ENCODE peak calls at places on chromosomes 6 and 20, in five cellular contexts. P is psoas muscle, M is upper lobe of right lung, J is body of pancreas, Q is brain microvascular endothelial cell. U is an unnamed sample.

GRCh38 chr6:5506575-5506974 is 245.3 kb downstream of the FARS2 start:
- DNase-seq in P (no peak), M (no peak), J (no peak), Q (no peak), U (no peak)

GRCh38 chr6:102986086-102986485 is 1592.6 kb downstream of the GRIK2 start:
- DNase-seq in P (no peak), M (no peak), J (no peak), Q (no peak), U (no peak)

GRCh38 chr6:11631008-11631407 is 93.5 kb downstream of the TMEM170B start:
- DNase-seq in P (no peak), M (no peak), J (no peak), Q (no peak), U (no peak)

GRCh38 chr20:17887331-17888030 is 81.1 kb downstream of the SNX5 start:
- DNase-seq in P (no peak), M (no peak), J (no peak), Q (no peak), U (peak)

GRCh38 chr6:42279966-42280629 is 62.4 kb upstream of the MRPS10 start:
- DNase-seq in P (peak), M (peak), J (no peak), Q (peak), U (peak)

GRCh38 chr6:97697450-97697849 is 414.4 kb upstream of the MMS22L start:
- DNase-seq in P (no peak), M (no peak), J (no peak), Q (peak), U (no peak)

GRCh38 chr20:39605908-39606307 is 643.8 kb downstream of the DHX35 start:
- DNase-seq in P (no peak), M (no peak), J (no peak), Q (no peak), U (no peak)

GRCh38 chr6:63798378-63798777 is 162.8 kb downstream of the PHF3 start:
- DNase-seq in P (no peak), M (no peak), J (no peak), Q (no peak), U (no peak)

GRCh38 chr6:72974276-72974675 is 251.0 kb downstream of the KHDC1L start:
- DNase-seq in P (no peak), M (no peak), J (no peak), Q (no peak), U (no peak)

DNA sequence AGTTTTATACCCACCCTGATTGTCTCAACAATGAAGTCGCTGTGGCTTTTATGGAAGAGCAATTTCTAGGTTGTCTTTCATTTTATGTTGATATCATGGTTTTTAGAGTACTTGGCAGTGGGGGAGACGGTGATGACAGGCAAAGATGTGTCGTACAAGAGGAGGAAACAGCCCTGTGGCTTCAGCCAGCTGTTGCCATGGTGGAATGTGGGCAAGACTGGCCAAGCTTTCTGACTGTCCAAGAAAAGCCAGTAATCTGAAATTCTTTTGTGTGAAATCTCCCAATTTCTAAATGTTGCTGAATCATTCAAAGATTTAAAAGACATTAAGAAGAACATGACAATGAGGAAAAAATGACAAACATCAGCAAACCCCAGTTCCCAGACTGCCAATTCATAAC is 23.1 kb downstream of the PFDN4 start:
- DNase-seq in P (no peak), M (no peak), J (no peak), Q (no peak), U (no peak)
- H3K27ac ChIP-seq in P (no peak), M (no peak), J (no peak), Q (no peak), U (no peak)

GRCh38 chr6:45420909-45421699 is 43.4 kb upstream of the SUPT3H start:
- DNase-seq in P (no peak), M (no peak), J (no peak), Q (no peak), U (no peak)
- H3K27ac ChIP-seq in P (no peak), M (peak), J (no peak), Q (peak), U (peak)

DNA sequence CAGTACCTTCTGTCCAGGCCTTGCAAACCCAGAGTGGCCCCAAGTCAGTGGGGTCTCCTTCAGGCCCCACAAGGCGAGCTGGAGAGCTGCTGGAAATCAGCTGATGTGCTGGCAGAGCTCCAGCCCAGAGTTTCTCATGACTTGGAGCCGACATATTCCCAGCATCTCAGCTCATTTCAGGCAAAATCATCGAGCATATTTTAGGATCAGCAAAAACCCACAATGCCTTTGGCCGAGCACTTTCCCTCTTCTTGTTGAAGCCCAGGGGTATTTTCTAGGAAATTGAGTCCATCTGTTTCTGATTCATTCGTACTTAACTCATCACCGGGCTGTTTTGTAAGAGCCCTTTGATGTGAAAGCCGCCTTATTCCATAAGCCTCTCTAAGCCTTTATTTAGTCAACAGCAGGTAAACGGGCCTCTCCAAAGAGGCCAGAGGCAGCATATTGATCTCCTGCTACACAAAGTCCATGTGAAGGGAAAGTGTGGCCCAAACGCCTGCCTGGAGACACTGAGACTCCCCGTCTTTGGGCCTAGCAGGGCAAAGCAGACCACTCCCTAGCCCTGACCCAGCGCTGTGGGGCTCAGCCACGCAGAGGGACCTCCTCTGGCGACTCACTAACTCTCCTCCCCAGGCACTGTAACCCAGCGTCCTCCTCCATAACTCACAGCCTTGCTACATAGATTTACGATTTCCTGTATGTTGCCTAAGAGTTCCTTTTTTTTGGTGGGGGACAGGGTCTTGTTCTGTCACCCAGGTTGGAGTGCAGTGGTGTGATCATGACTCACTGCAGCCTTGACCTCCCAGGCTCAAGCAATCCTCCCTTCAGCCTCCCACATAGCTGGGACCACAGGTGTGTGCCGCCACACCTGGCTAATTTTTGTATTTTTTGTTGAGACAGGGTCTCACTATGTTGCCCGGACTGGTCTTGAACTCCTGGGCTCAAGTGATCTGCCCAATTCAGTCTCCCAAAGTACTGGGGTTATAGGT is 12.1 kb upstream of the C20orf203 start:
- DNase-seq in P (peak), M (no peak), J (no peak), Q (peak), U (no peak)
- H3K27ac ChIP-seq in P (peak), M (no peak), J (no peak), Q (no peak), U (no peak)

GRCh38 chr6:52728394-52728793 is 34.9 kb downstream of the GSTA2 start:
- DNase-seq in P (no peak), M (no peak), J (no peak), Q (no peak), U (no peak)

GRCh38 chr6:52727908-52728307 is 35.4 kb downstream of the GSTA2 start:
- DNase-seq in P (no peak), M (no peak), J (no peak), Q (no peak), U (no peak)

GRCh38 chr6:52726193-52726542 is 37.1 kb downstream of the GSTA2 start:
- DNase-seq in P (no peak), M (no peak), J (no peak), Q (no peak), U (no peak)

GRCh38 chr6:52725530-52726192 is 37.6 kb downstream of the GSTA2 start:
- DNase-seq in P (no peak), M (no peak), J (peak), Q (no peak), U (peak)

DNA sequence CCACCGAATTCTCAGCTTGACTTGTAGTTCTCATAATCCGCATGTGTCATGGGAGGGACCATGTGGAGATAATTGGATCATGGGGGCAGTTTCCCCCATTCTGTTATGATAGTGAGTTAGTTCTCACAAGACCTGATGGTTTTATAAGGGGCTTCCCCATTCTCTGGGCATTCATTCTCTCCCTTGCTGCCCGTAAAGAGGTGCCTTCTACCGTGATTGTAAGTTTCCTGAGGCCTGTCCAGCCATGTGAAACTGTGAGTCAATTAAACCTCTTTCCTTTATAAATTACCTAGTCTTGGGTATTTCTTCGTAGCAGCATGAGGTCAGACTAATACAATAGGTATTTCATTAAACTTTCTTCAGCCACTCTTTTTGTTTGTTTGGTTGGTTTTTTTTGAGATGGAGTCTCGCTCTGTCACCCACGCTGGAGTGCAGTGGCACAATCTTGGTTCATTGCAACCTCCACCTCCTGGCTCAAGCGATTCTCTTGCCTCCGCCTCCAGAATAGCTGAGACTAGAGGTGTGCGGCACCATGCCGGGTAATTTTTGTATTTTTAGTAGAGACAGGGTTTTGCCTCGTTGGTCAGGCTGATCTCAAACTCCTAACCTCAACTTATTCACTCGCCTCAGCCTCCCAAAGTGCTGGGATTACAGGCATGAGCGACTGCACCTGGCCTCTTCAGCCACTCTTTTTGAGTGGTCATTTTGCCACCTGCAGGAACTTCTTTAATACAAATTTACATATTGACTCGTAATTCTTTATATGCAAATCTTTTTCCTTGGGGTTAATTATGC is 36.3 kb downstream of the GSTA2 start:
- DNase-seq in P (no peak), M (no peak), J (no peak), Q (no peak), U (no peak)
- H3K27ac ChIP-seq in P (no peak), M (no peak), J (peak), Q (no peak), U (no peak)

U was measured in colonic mucosa.